ENCODE peak calls at places on chromosomes 5 and 9, in seven cellular contexts. I, Z, G, T, D, X and F are unnamed samples.

GRCh38 chr9:83992407-83992806 is 11.8 kb downstream of the RMI1 start:
- DNase-seq in I (no peak), Z (peak; percentile 64), G (no peak), T (no peak), D (no peak), X (no peak), F (no peak)

GRCh38 chr5:154756203-154756870 is 1.2 kb downstream of the LARP1 start:
- DNase-seq in I (peak; percentile 70), Z (no peak), G (peak; percentile 39), T (peak; percentile 9), D (peak; percentile 59), X (no peak), F (peak; percentile 51)

GRCh38 chr5:143968071-143968878 is 156.3 kb downstream of the HMHB1 start:
- DNase-seq in I (no peak), Z (peak; percentile 77), G (peak; percentile 19), T (no peak), D (peak; percentile 76), X (no peak), F (no peak)

GRCh38 chr5:170266570-170267379 is 30.8 kb downstream of the LCP2 start:
- DNase-seq in I (peak; percentile 67), Z (no peak), G (no peak), T (no peak), D (no peak), X (no peak), F (peak; percentile 60)

GRCh38 chr5:93281980-93282772 is 298.8 kb downstream of the NR2F1-AS1 start:
- DNase-seq in I (no peak), Z (no peak), G (no peak), T (no peak), D (no peak), X (no peak), F (peak; percentile 47)

GRCh38 chr9:72140582-72140981 is 8.7 kb upstream of the GDA start:
- DNase-seq in I (no peak), Z (peak; percentile 56), G (peak; percentile 6), T (no peak), D (peak; percentile 30), X (no peak), F (no peak)

GRCh38 chr5:55850839-55851674 is at the start of gene IL31RA:
- DNase-seq in I (no peak), Z (peak; percentile 74), G (peak; percentile 73), T (no peak), D (no peak), X (no peak), F (no peak)

GRCh38 chr5:68329554-68329953 is 114.0 kb downstream of the PIK3R1 start:
- DNase-seq in I (no peak), Z (no peak), G (no peak), T (no peak), D (no peak), X (no peak), F (no peak)

GRCh38 chr5:217860-218456 is at the start of the genes CCDC127 and SDHA:
- DNase-seq in I (peak; percentile 98), Z (peak; percentile 95), G (peak; percentile 88), T (peak; percentile 99), D (peak; percentile 95), X (peak; percentile 65), F (peak; percentile 99)

GRCh38 chr5:28877050-28877449 is 1838.7 kb upstream of the CDH9 start:
- DNase-seq in I (no peak), Z (no peak), G (no peak), T (no peak), D (no peak), X (no peak), F (no peak)

GRCh38 chr5:96714951-96715451 is 52.8 kb downstream of the CAST start:
- DNase-seq in I (peak; percentile 86), Z (peak; percentile 52), G (peak; percentile 88), T (peak; percentile 30), D (peak; percentile 95), X (no peak), F (no peak)

GRCh38 chr9:72614057-72614456 is 92.6 kb downstream of the TMC1 start:
- DNase-seq in I (no peak), Z (no peak), G (no peak), T (no peak), D (no peak), X (no peak), F (no peak)

GRCh38 chr5:100270323-100270771 is 264.8 kb upstream of the FAM174A start:
- DNase-seq in I (no peak), Z (peak; percentile 9), G (no peak), T (no peak), D (no peak), X (no peak), F (no peak)

GRCh38 chr9:6024035-6024554 is 8.7 kb upstream of the RANBP6 start:
- DNase-seq in I (peak; percentile 53), Z (peak; percentile 37), G (peak; percentile 17), T (peak; percentile 5), D (peak; percentile 46), X (no peak), F (no peak)

GRCh38 chr9:105531530-105531929 is 26.4 kb upstream of the FKTN start:
- DNase-seq in I (no peak), Z (no peak), G (no peak), T (no peak), D (no peak), X (no peak), F (no peak)

GRCh38 chr5:10762776-10763500 is 1.9 kb upstream of the DAP start:
- DNase-seq in I (no peak), Z (no peak), G (peak; percentile 84), T (no peak), D (no peak), X (no peak), F (no peak)

GRCh38 chr5:150611026-150611425 is 29.4 kb upstream of the SYNPO start:
- DNase-seq in I (no peak), Z (no peak), G (no peak), T (no peak), D (no peak), X (no peak), F (no peak)

GRCh38 chr5:150607105-150607504 is 33.4 kb upstream of the SYNPO start:
- DNase-seq in I (no peak), Z (no peak), G (no peak), T (no peak), D (no peak), X (no peak), F (no peak)

GRCh38 chr5:150609843-150610584 is 30.4 kb upstream of the SYNPO start:
- DNase-seq in I (peak; percentile 82), Z (no peak), G (no peak), T (no peak), D (no peak), X (no peak), F (peak; percentile 78)

GRCh38 chr5:150607991-150608390 is 32.5 kb upstream of the SYNPO start:
- DNase-seq in I (no peak), Z (no peak), G (no peak), T (no peak), D (no peak), X (no peak), F (peak; percentile 50)

DNA sequence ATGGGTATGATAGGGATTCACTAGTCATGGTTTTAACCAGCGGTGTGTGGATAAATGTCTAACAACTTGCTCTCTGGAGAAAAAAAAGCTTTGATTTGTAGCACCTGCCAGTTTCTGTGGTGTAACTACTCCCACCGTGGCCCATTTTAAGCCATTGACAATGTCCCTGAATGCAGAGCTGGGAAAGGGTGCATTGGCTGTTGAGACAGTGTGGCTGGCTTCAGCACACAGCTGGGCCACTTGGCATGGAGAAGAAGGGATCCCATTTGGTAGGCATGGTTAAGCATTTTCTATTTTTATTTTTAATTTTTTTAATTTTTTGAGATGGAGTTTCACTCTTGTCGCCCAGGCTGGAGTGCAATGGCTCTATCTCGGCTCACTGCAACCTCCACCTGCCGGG is 31.5 kb upstream of the SYNPO start:
- DNase-seq in I (no peak), Z (no peak), G (no peak), T (no peak), D (no peak), X (no peak), F (no peak)
- H3K27ac ChIP-seq in I (peak overlapping the region; percentile 64), Z (no peak overlapping the region), G (no peak overlapping the region), T (no peak overlapping the region), D (no peak overlapping the region), X (no peak overlapping the region), F (peak overlapping the region; percentile 82)

GRCh38 chr5:131280417-131280816 is 16.6 kb downstream of the CDC42SE2 start:
- DNase-seq in I (no peak), Z (no peak), G (no peak), T (no peak), D (no peak), X (no peak), F (no peak)
- H3K4me1 ChIP-seq in I (peaks cover 12% of the 10 kb centered on the region), Z (peaks cover 22% of the 10 kb centered on the region), G (peaks cover 3% of the 10 kb centered on the region), T (peaks cover 87% of the 10 kb centered on the region), D (peaks cover 2% of the 10 kb centered on the region), X (peaks cover 9% of the 10 kb centered on the region), F (peaks cover 2% of the 10 kb centered on the region)

GRCh38 chr9:109499061-109499630 is 1.0 kb upstream of the PTPN3 start:
- DNase-seq in I (no peak), Z (no peak), G (peak; percentile 70), T (no peak), D (no peak), X (no peak), F (no peak)

GRCh38 chr9:109499631-109500120 is 1.6 kb upstream of the PTPN3 start:
- DNase-seq in I (peak; percentile 68), Z (peak; percentile 64), G (peak; percentile 77), T (no peak), D (no peak), X (no peak), F (peak; percentile 88)

GRCh38 chr9:109498195-109499060 is at the start of gene PTPN3:
- DNase-seq in I (peak; percentile 50), Z (peak; percentile 34), G (peak; percentile 59), T (no peak), D (no peak), X (no peak), F (peak; percentile 75)

GRCh38 chr9:109496126-109496707 is 1.9 kb downstream of the PTPN3 start:
- DNase-seq in I (no peak), Z (no peak), G (no peak), T (no peak), D (no peak), X (no peak), F (no peak)

DNA sequence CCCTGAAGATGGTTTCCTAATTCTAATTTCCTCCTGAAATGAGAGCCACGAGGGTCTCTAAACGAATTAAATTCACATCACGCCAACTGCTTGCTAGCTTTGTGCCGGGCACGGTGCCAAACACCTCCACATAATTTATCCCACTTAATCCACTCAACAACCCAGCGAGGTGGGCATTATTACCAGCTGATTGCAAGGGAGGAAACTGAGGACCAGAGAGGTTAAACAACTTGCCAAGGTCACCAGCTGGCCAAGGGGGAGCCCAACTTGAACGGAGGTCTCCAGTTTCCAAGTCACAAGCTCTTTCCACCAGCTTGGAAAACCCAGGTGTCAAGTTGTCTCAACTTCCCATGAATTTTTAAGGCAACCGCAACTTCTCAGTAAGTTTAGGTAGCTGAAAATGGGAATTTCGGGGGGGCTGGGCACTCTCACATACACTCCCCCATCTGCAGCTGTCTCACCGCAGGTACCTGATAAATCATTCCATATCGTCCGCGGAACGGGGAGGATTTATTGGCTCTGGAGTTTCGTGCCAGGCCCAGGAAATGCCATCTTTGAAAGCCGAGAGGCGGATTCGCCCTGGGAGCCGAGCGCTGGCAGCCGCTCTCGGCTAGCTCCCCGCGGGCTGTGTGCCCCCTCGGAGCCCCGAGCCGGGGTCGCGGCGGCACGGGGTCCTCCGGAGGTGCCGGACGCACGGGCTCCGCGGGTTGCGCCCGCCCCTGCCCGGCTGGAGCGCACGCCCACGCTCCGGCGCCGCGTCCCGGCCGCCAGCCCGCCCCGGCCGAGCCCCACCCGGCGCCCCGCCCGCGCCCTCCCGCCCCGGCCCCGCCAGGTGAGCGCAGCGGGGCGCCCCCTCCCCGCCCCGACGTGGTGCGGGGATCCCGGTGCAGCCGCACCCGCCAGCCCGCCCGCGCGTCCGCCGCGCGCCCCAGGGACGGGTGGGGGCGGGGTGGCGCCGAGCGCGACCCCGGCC is 628 bp downstream of the PTPN3 start:
- DNase-seq in I (peak; percentile 55), Z (peak; percentile 55), G (no peak), T (no peak), D (no peak), X (no peak), F (no peak)
- H3K27ac ChIP-seq in I (peak overlapping the region; percentile 97), Z (no peak overlapping the region), G (no peak overlapping the region), T (no peak overlapping the region), D (no peak overlapping the region), X (peak overlapping the region; percentile 80), F (no peak overlapping the region)

GRCh38 chr5:83967417-83967816 is 246.8 kb upstream of the HAPLN1 start:
- DNase-seq in I (no peak), Z (no peak), G (no peak), T (no peak), D (no peak), X (no peak), F (no peak)
- H3K4me1 ChIP-seq in I (no peaks in the 10 kb centered on the region), Z (peaks cover 18% of the 10 kb centered on the region), G (no peaks in the 10 kb centered on the region), T (no peaks in the 10 kb centered on the region), D (no peaks in the 10 kb centered on the region), X (no peaks in the 10 kb centered on the region), F (no peaks in the 10 kb centered on the region)